ENCODE peak calls at places on chromosomes 6 and 20, in ten cellular contexts. A is aorta; Z is left ventricle myocardium inferior; B is psoas muscle; C is fibroblast of lung; P is adrenal gland; G is breast epithelium; U is naive thymus-derived CD4-positive, alpha-beta T cell; S is HCT116; I is BE2C. M is an unnamed sample.

GRCh38 chr6:105988321-105988720 is 97.8 kb upstream of the PRDM1 start:
- DNase-seq in A (no peak), Z (no peak), B (no peak), C (no peak), P (no peak), G (no peak), U (no peak), S (no peak), I (no peak), M (no peak)

GRCh38 chr6:81996414-81996813 is 243.9 kb upstream of the TENT5A start:
- DNase-seq in A (no peak), Z (no peak), B (no peak), C (peak; percentile 94), P (no peak), G (no peak), U (no peak), S (no peak), I (no peak), M (no peak)

GRCh38 chr20:17648782-17649730 is 33.0 kb downstream of the RRBP1 start:
- DNase-seq in A (no peak), Z (no peak), B (no peak), C (no peak), P (peak; percentile 21), G (no peak), U (peak; percentile 24), S (no peak), I (no peak), M (peak; percentile 33)

GRCh38 chr6:114367315-114367961 is 24.6 kb upstream of the HS3ST5 start:
- DNase-seq in A (no peak), Z (no peak), B (no peak), C (no peak), P (no peak), G (no peak), U (no peak), S (no peak), I (no peak), M (no peak)

GRCh38 chr6:31715022-31715683 is at the start of gene LY6G6D:
- DNase-seq in A (no peak), Z (no peak), B (no peak), C (no peak), P (no peak), G (no peak), U (no peak), S (no peak), I (no peak), M (no peak)

GRCh38 chr6:128500017-128500416 is 20.4 kb downstream of the PTPRK start:
- DNase-seq in A (no peak), Z (no peak), B (no peak), C (peak; percentile 43), P (no peak), G (no peak), U (no peak), S (no peak), I (no peak), M (no peak)

GRCh38 chr20:57398231-57398821 is 7.1 kb downstream of the RBM38 start:
- DNase-seq in A (peak; percentile 59), Z (peak; percentile 42), B (peak; percentile 81), C (no peak), P (no peak), G (no peak), U (peak; percentile 94), S (no peak), I (no peak), M (peak; percentile 91)

GRCh38 chr20:1537731-1538058 is 19.8 kb downstream of the SIRPD start:
- DNase-seq in A (peak; percentile 81), Z (peak; percentile 39), B (peak; percentile 32), C (no peak), P (peak; percentile 39), G (no peak), U (no peak), S (no peak), I (no peak), M (no peak)

GRCh38 chr6:129521946-129522345 is 188.0 kb downstream of the ARHGAP18 start:
- DNase-seq in A (no peak), Z (no peak), B (no peak), C (no peak), P (no peak), G (no peak), U (no peak), S (no peak), I (no peak), M (no peak)

GRCh38 chr6:39213195-39213920 is 15.9 kb downstream of the KCNK5 start:
- DNase-seq in A (no peak), Z (no peak), B (no peak), C (no peak), P (no peak), G (no peak), U (no peak), S (no peak), I (no peak), M (no peak)

GRCh38 chr6:26362093-26362835 is 2.7 kb upstream of the BTN3A2 start:
- DNase-seq in A (no peak), Z (no peak), B (no peak), C (no peak), P (no peak), G (no peak), U (no peak), S (no peak), I (no peak), M (no peak)

GRCh38 chr6:63317641-63318040 is 2.1 kb downstream of the LGSN start:
- DNase-seq in A (no peak), Z (no peak), B (no peak), C (no peak), P (no peak), G (no peak), U (no peak), S (no peak), I (no peak), M (no peak)

GRCh38 chr20:29349836-29350235 is 1907.6 kb upstream of the DEFB115 start:
- DNase-seq in A (no peak), Z (no peak), B (no peak), C (no peak), P (no peak), G (no peak), U (no peak), S (no peak), I (no peak), M (no peak)
- H3K9me3 ChIP-seq in A (no peaks in the 10 kb centered on the region), Z (no peaks in the 10 kb centered on the region), B (no peaks in the 10 kb centered on the region), C (no peaks in the 10 kb centered on the region), P (no peaks in the 10 kb centered on the region), G (no peaks in the 10 kb centered on the region), U (no peaks in the 10 kb centered on the region), S (no peaks in the 10 kb centered on the region), I (no peaks in the 10 kb centered on the region), M (no peaks in the 10 kb centered on the region)

DNA sequence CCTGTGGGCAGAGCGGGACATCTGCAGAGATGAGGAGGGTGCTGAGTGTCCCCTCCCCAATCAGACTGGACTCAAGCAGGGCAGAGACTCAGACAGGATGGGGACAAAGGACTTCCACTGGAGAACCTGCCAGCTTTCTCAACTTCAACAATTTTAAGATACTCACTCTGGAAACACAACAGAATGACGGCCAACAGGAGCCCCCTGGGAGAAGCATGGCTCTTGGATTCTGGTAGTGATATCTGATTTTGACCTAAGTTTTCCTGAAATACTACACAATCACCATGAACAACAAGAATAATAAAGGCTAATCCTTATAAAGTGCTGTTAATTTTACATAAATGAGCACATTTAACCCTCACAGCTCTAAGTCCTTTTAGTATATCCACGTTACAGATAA is 83.5 kb upstream of the PLEKHG1 start:
- DNase-seq in A (no peak), Z (no peak), B (no peak), C (no peak), P (no peak), G (no peak), U (no peak), S (no peak), I (no peak), M (no peak)
- H3K9me3 ChIP-seq in A (no peaks in the 10 kb centered on the region), Z (no peaks in the 10 kb centered on the region), B (no peaks in the 10 kb centered on the region), C (no peaks in the 10 kb centered on the region), P (no peaks in the 10 kb centered on the region), G (no peaks in the 10 kb centered on the region), U (no peaks in the 10 kb centered on the region), S (no peaks in the 10 kb centered on the region), I (no peaks in the 10 kb centered on the region), M (no peaks in the 10 kb centered on the region)

GRCh38 chr6:13947611-13948178 is 22.9 kb downstream of the RNF182 start:
- DNase-seq in A (no peak), Z (no peak), B (no peak), C (no peak), P (no peak), G (no peak), U (no peak), S (no peak), I (no peak), M (no peak)

GRCh38 chr6:13943943-13944342 is 19.2 kb downstream of the RNF182 start:
- DNase-seq in A (no peak), Z (no peak), B (no peak), C (no peak), P (no peak), G (no peak), U (no peak), S (no peak), I (no peak), M (no peak)

GRCh38 chr6:13941902-13942301 is 17.1 kb downstream of the RNF182 start:
- DNase-seq in A (no peak), Z (no peak), B (no peak), C (no peak), P (no peak), G (no peak), U (no peak), S (no peak), I (no peak), M (no peak)

GRCh38 chr6:13952101-13952500 is 27.3 kb downstream of the RNF182 start:
- DNase-seq in A (no peak), Z (no peak), B (no peak), C (no peak), P (no peak), G (no peak), U (no peak), S (no peak), I (no peak), M (no peak)

DNA sequence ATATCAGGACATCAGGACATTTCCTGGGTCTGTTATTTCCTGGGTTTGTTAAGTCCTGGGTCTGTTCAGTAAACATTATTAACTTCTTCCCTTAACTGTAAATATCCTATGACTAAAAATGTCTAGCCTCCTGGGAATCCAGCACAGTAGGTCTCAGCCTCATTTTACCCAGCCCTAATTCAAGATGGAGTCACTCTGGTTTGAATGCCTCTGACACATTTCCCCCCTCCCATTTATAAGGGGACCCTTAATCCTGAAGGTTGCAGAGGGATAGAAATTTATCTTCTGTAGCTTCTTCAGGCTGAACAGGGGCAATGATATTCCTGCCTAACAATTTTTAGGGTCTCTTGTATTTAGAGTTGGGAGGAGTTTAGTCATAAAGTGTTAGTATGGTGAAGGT is 21.8 kb downstream of the RNF182 start:
- DNase-seq in A (no peak), Z (no peak), B (no peak), C (no peak), P (no peak), G (no peak), U (no peak), S (no peak), I (no peak), M (no peak)
- H3K9me3 ChIP-seq in A (peaks cover 3% of the 10 kb centered on the region), Z (peaks cover 19% of the 10 kb centered on the region), B (no peaks in the 10 kb centered on the region), C (no peaks in the 10 kb centered on the region), P (no peaks in the 10 kb centered on the region), G (no peaks in the 10 kb centered on the region), U (no peaks in the 10 kb centered on the region), S (peaks cover 8% of the 10 kb centered on the region), I (no peaks in the 10 kb centered on the region), M (peaks cover 7% of the 10 kb centered on the region)

DNA sequence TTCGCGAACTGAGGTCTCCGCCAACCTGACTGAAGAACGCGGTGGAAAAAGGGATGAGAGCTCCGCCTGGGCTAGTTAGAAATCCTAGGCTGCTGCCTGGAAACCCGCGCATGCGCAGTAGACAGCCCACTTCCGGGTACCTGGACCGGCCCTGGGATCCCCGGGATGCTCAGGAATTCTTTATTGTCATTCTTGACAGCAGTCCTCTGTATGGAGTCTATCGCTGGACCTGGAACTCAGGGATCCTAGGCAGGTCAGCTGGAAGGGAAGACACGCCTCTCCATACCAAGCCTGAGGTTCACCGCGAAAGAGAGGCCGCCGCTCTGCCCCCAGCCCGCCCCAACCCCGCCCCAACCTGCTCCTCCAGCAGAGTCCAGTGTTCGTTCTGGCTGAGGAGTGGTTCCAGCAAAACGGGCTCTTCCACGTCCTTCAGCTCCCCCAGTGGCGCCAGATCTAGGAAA is 1379.2 kb upstream of the DEFB115 start:
- DNase-seq in A (peak; percentile 52), Z (no peak), B (no peak), C (no peak), P (no peak), G (peak; percentile 52), U (no peak), S (no peak), I (peak; percentile 73), M (no peak)
- H3K9me3 ChIP-seq in A (peaks cover 8% of the 10 kb centered on the region), Z (peaks cover 51% of the 10 kb centered on the region), B (no peaks in the 10 kb centered on the region), C (no peaks in the 10 kb centered on the region), P (no peaks in the 10 kb centered on the region), G (peaks cover 74% of the 10 kb centered on the region), U (no peaks in the 10 kb centered on the region), S (no peaks in the 10 kb centered on the region), I (no peaks in the 10 kb centered on the region), M (peaks cover 47% of the 10 kb centered on the region)

M was measured in CD4-positive, CD25-positive, alpha-beta regulatory T cell.